ENCODE peak calls at places on chromosomes 2 and 18, in five cellular contexts. W, E, G, Y and I are unnamed samples.

GRCh38 chr2:233829193-233830110 is 24.9 kb downstream of the HJURP start:
- DNase-seq in G (no peak), W (no peak), Y (no peak), E (no peak), I (no peak)

GRCh38 chr2:65638438-65638837 is 206.0 kb upstream of the SPRED2 start:
- DNase-seq in Y (no peak), W (no peak), G (no peak), E (peak), I (no peak)

GRCh38 chr2:186181625-186182024 is 304.4 kb upstream of the ZC3H15 start:
- DNase-seq in E (no peak), G (no peak), Y (no peak), W (no peak), I (no peak)

GRCh38 chr2:216849987-216850386 is 9.9 kb downstream of the TNP1 start:
- DNase-seq in W (no peak), E (peak), Y (peak), G (no peak), I (peak)

GRCh38 chr2:40814621-40815020 is 362.7 kb upstream of the SLC8A1 start:
- DNase-seq in G (no peak), W (no peak), E (no peak), Y (no peak), I (no peak)

GRCh38 chr2:113962692-113963480 is 73.0 kb downstream of the ACTR3 start:
- DNase-seq in E (no peak), Y (no peak), W (peak), G (no peak), I (peak)

GRCh38 chr2:221088506-221088905 is 483.6 kb downstream of the EPHA4 start:
- DNase-seq in E (no peak), G (no peak), Y (no peak), W (no peak), I (no peak)

GRCh38 chr2:44952143-44952805 is 10.8 kb downstream of the SIX3 start:
- DNase-seq in Y (peak), E (peak), W (peak), G (peak), I (no peak)

GRCh38 chr2:62415019-62415431 is 91.0 kb downstream of the TMEM17 start:
- DNase-seq in E (no peak), W (no peak), Y (no peak), G (no peak), I (no peak)

GRCh38 chr2:216694201-216694825 is 1.0 kb downstream of the IGFBP5 start:
- DNase-seq in E (no peak), W (peak), G (no peak), Y (peak), I (peak)

GRCh38 chr2:158015428-158016076 is 86.1 kb upstream of the UPP2 start:
- DNase-seq in W (no peak), E (no peak), Y (no peak), G (no peak), I (no peak)

GRCh38 chr2:159936471-159936870 is 125.9 kb downstream of the PLA2R1 start:
- DNase-seq in E (peak), W (no peak), Y (no peak), G (no peak), I (no peak)

GRCh38 chr18:2978626-2979025 is 34.3 kb downstream of the LPIN2 start:
- DNase-seq in E (no peak), Y (no peak), G (no peak), W (peak), I (peak)

GRCh38 chr18:32763306-32763705 is 9.5 kb downstream of the KLHL14 start:
- DNase-seq in E (no peak), Y (no peak), G (no peak), W (no peak), I (no peak)

GRCh38 chr2:138930571-138930970 is 150.4 kb upstream of the NXPH2 start:
- DNase-seq in Y (no peak), E (no peak), W (no peak), G (no peak), I (no peak)

GRCh38 chr2:218984239-218985020 is 554 bp downstream of the FEV start:
- DNase-seq in E (no peak), Y (peak), G (no peak), W (no peak), I (no peak)

GRCh38 chr2:128008089-128008672 is 19.7 kb downstream of the SAP130 start:
- DNase-seq in E (no peak), Y (no peak), G (no peak), W (no peak), I (no peak)

GRCh38 chr2:154912215-154912614 is 213.7 kb downstream of the KCNJ3 start:
- DNase-seq in E (no peak), Y (no peak), G (no peak), W (no peak), I (no peak)

GRCh38 chr2:186891219-186891621 is 42.2 kb upstream of the ZSWIM2 start:
- DNase-seq in E (no peak), G (no peak), Y (no peak), W (peak), I (peak)

GRCh38 chr2:39175391-39175790 is 54.5 kb upstream of the SOS1 start:
- DNase-seq in E (no peak), Y (no peak), G (no peak), W (no peak), I (no peak)

GRCh38 chr18:79935925-79936324 is 15.5 kb downstream of the SLC66A2 start:
- DNase-seq in W (no peak), E (no peak), G (no peak), Y (peak), I (no peak)

GRCh38 chr2:223765221-223765775 is 72.1 kb downstream of the AP1S3 start:
- DNase-seq in G (no peak), Y (no peak), E (no peak), W (no peak), I (no peak)

GRCh38 chr18:24022141-24022540 is 7.6 kb downstream of the TTC39C start:
- DNase-seq in E (no peak), Y (no peak), W (peak), G (no peak), I (peak)

GRCh38 chr18:8912348-8913057 is 190.0 kb upstream of the NDUFV2 start:
- DNase-seq in Y (peak), G (peak), W (no peak), E (peak), I (no peak)

GRCh38 chr2:56266761-56267411 is 83.1 kb downstream of the CCDC85A start:
- DNase-seq in G (no peak), Y (no peak), W (no peak), E (no peak), I (peak)

GRCh38 chr2:109321570-109321969 is 192.6 kb downstream of the SH3RF3 start:
- DNase-seq in W (peak), Y (no peak), G (no peak), E (no peak), I (no peak)

GRCh38 chr2:224039080-224039769 is at the start of gene SERPINE2:
- DNase-seq in W (peak), G (peak), Y (peak), E (no peak), I (peak)

GRCh38 chr2:231683907-231684306 is 24.4 kb upstream of the PTMA start:
- DNase-seq in Y (no peak), W (no peak), G (no peak), E (no peak), I (no peak)

GRCh38 chr2:230203110-230203676 is 16.6 kb downstream of the SP110 start:
- DNase-seq in E (no peak), W (no peak), Y (no peak), G (no peak), I (no peak)

GRCh38 chr2:127309468-127309867 is 15.5 kb upstream of the ERCC3 start:
- DNase-seq in E (no peak), Y (no peak), G (no peak), W (no peak), I (no peak)

GRCh38 chr2:233098615-233099014 is 38.5 kb downstream of the INPP5D start:
- DNase-seq in W (no peak), Y (no peak), E (no peak), G (no peak), I (no peak)

GRCh38 chr18:28176933-28177827 is at the start of gene CDH2:
- DNase-seq in Y (peak), W (peak), G (peak), E (no peak), I (peak)

GRCh38 chr2:29259221-29259620 is 144.0 kb downstream of the CLIP4 start:
- DNase-seq in E (no peak), W (peak), G (no peak), Y (no peak), I (peak)

GRCh38 chr2:224506494-224506893 is 78.7 kb downstream of the CUL3 start:
- DNase-seq in Y (no peak), G (no peak), E (no peak), W (no peak), I (no peak)

DNA sequence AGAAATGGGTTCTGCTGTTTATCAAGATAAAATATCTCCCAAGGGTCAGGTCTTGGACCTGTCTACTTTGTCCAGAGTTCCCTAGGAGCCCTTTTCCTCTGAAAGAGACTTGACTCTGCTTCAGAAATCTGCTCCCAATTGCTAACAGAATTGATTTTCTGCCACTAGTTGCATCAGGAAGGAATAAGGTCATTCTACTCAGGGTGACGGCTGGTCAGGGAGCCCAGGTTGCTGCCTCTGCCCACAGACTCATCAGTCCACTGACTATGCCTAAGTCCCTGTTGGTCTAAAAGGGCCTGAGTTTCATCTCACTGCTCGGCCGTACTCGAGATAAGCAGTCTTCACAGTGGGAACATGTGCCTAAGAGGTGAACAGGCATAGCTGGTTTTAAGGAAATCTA is 61.2 kb downstream of the EVA1A start:
- DNase-seq in E (no peak), W (no peak), G (no peak), Y (no peak), I (no peak)
- H3K9ac ChIP-seq in E (no peak), W (no peak), G (no peak), Y (no peak), I (no peak)

GRCh38 chr2:119434664-119435063 is 3.0 kb downstream of the TMEM37 start:
- DNase-seq in G (no peak), Y (no peak), E (no peak), W (no peak), I (no peak)

GRCh38 chr2:119431976-119432881 is 575 bp downstream of the TMEM37 start:
- DNase-seq in E (no peak), Y (peak), G (no peak), W (peak), I (peak)

GRCh38 chr2:119431155-119431975 is at the start of gene TMEM37:
- DNase-seq in W (peak), G (peak), Y (peak), E (peak), I (peak)

GRCh38 chr2:119433636-119434327 is 2.1 kb downstream of the TMEM37 start:
- DNase-seq in Y (no peak), W (no peak), E (no peak), G (no peak), I (no peak)

GRCh38 chr2:119432882-119433522 is 1.3 kb downstream of the TMEM37 start:
- DNase-seq in G (no peak), Y (no peak), E (no peak), W (no peak), I (no peak)
- H3K4me3 ChIP-seq in G (no peak), Y (peak), E (no peak), W (peak), I (no peak)

DNA sequence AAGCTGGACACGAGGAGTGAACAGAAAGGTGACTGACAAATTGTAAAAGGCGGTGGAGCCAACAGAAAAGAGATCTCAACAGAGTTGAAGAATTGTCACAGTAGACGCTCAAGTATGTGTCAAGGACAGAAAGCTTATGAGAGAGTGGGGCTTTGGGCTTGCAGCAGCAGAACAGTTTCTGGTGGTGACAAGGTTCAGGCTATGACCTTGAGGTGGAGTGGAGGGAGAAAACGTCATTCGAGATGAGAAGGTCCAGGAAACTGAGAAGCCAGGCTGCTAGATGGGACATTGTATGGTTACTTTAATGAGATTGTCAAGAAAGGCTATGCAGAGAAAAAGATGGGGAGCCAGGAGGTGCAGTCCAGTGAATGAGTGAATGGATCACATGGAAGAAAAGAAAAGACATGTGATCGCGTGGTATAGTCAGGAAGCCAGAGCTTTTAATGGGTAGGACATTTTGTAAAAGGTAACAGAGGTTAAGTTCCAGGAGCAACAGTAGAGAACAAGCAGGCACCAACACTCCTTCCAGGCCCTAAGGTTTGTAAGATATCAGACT is 91.1 kb upstream of the EPC2 start:
- DNase-seq in E (no peak), Y (no peak), W (no peak), G (no peak), I (no peak)
- H3K9ac ChIP-seq in E (no peak), Y (peak), W (no peak), G (no peak), I (no peak)

DNA sequence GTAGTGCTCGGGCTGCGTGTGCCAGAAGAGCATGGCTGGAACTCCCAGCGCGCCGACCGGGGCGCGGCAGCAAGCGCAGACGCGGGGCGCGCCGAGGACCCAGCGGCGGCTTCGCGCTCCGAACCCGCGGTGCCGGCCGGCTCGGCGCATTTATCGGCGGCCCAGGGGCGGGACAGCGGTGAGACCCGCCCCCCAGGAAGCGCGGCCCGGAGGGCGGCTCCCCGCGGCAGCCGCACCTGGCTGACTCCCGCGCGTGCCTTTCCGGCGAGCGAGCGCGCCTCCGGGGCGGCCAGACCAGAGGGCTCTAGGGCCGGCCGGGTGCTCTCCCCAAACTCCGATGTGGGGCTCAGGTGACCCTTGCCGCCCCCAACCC is at the start of gene TFCP2L1:
- DNase-seq in W (no peak), G (no peak), Y (peak), E (peak), I (no peak)
- H3K4me3 ChIP-seq in W (no peak), G (no peak), Y (peak), E (peak), I (peak)

DNA sequence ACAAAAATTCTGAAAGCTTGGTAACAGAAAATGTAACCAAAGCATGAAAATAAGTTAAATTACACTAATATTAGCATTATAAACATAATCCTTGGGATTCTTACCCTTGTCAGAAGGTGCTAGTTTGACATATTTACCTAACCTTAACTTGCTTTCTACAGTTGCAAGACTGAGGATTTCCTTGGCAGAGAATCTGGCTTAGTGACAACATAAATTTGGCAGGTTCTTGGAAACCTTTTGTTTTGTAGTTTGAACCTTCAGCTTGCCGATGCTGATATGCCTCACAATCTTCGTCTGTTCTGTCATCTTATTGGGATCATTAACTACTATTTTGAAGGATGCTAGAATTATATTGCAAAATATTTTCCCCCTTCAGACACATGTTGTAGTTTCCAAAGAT is 3.4 kb downstream of the XIRP2 start:
- DNase-seq in W (no peak), G (no peak), E (no peak), Y (no peak), I (no peak)
- H3K9ac ChIP-seq in W (no peak), G (no peak), E (no peak), Y (no peak), I (no peak)